ENCODE peak calls at places on chromosomes 16 and 17, in nine cellular contexts. B is spleen, R is GOT3, H is GM06990, Z is PC-9, Y is PC-3, I is erythroblast, C is lower leg skin, P is ELF-1. A is an unnamed sample.

GRCh38 chr17:67139784-67140665 is 95.7 kb downstream of the CACNG1 start:
- DNase-seq in I (peak; percentile 20), C (no peak), Y (peak; percentile 79), Z (no peak), P (peak; percentile 6), R (no peak), B (no peak), H (no peak), A (peak; percentile 23)

GRCh38 chr17:49843774-49844350 is 4.0 kb downstream of the TAC4 start:
- DNase-seq in I (peak; percentile 64), Z (no peak), Y (peak; percentile 56), B (no peak), C (no peak), H (no peak), R (no peak), P (no peak), A (peak; percentile 57)

GRCh38 chr16:68227183-68227793 is 8.6 kb downstream of the ESRP2 start:
- DNase-seq in I (no peak), H (no peak), Y (no peak), R (no peak), B (no peak), Z (no peak), P (no peak), C (no peak), A (no peak)

GRCh38 chr17:60493847-60494321 is 32.2 kb downstream of the APPBP2 start:
- DNase-seq in Y (no peak), R (no peak), B (no peak), Z (no peak), P (no peak), H (no peak), I (no peak), C (no peak), A (no peak)

GRCh38 chr17:49907279-49907678 is 59.4 kb upstream of the TAC4 start:
- DNase-seq in Z (no peak), B (no peak), C (no peak), I (no peak), P (no peak), H (no peak), R (no peak), Y (no peak), A (no peak)

GRCh38 chr16:76535-77272 is 1.3 kb upstream of the MPG start:
- DNase-seq in P (peak; percentile 54), I (peak; percentile 52), H (no peak), R (no peak), C (peak; percentile 97), B (no peak), Z (peak; percentile 81), Y (peak; percentile 74), A (no peak)

GRCh38 chr17:81656835-81657234 is 493 bp upstream of the PDE6G start:
- DNase-seq in Z (no peak), C (no peak), I (no peak), B (no peak), Y (no peak), P (no peak), R (no peak), H (no peak), A (no peak)

GRCh38 chr16:54054237-54054780 is 232.3 kb downstream of the IRX3 start:
- DNase-seq in I (no peak), Y (no peak), H (no peak), P (no peak), Z (no peak), R (no peak), B (no peak), C (no peak), A (peak; percentile 58)

GRCh38 chr17:48592592-48592991 is 987 bp downstream of the HOXB5 start:
- DNase-seq in B (no peak), R (no peak), I (peak; percentile 51), C (no peak), Y (no peak), Z (no peak), P (no peak), H (no peak), A (no peak)

GRCh38 chr16:77191259-77191969 is 424 bp downstream of the MON1B start:
- DNase-seq in I (no peak), B (peak; percentile 93), Z (peak; percentile 7), H (peak; percentile 57), R (no peak), P (no peak), C (peak; percentile 88), Y (no peak), A (peak; percentile 37)

GRCh38 chr17:8151641-8152111 is 528 bp downstream of the PER1 start:
- DNase-seq in H (peak; percentile 49), C (peak; percentile 98), R (no peak), B (peak; percentile 92), Y (peak; percentile 36), P (peak; percentile 43), I (peak; percentile 67), Z (no peak), A (peak; percentile 66)

GRCh38 chr17:40915199-40915661 is 22.2 kb downstream of the KRT23 start:
- DNase-seq in C (no peak), P (no peak), H (peak; percentile 41), Z (no peak), Y (peak; percentile 94), B (no peak), R (no peak), I (no peak), A (no peak)

GRCh38 chr16:19230575-19230974 is 55.0 kb upstream of the CLEC19A start:
- DNase-seq in I (no peak), B (no peak), C (no peak), R (no peak), Y (no peak), Z (no peak), H (no peak), P (no peak), A (no peak)

GRCh38 chr17:2949469-2950044 is 113.8 kb downstream of the OR1D5 start:
- DNase-seq in B (peak; percentile 51), H (no peak), P (no peak), Y (peak; percentile 87), Z (peak; percentile 71), R (peak; percentile 57), I (no peak), C (no peak), A (no peak)

GRCh38 chr17:69732272-69732671 is 317.8 kb downstream of the MAP2K6 start:
- DNase-seq in H (no peak), P (no peak), I (no peak), Z (no peak), R (no peak), B (no peak), C (no peak), Y (no peak), A (no peak)

GRCh38 chr16:78985736-78986605 is 614.6 kb downstream of the MAF start:
- DNase-seq in Z (peak; percentile 53), Y (no peak), C (no peak), R (no peak), H (no peak), B (no peak), I (no peak), P (no peak), A (no peak)

GRCh38 chr17:36529121-36529520 is 5.5 kb downstream of the MYO19 start:
- DNase-seq in R (no peak), C (no peak), Z (no peak), P (no peak), B (no peak), I (peak; percentile 21), Y (peak; percentile 65), H (no peak), A (no peak)

GRCh38 chr17:10871914-10872313 is 34.0 kb upstream of the PIRT start:
- DNase-seq in I (no peak), P (no peak), R (no peak), C (no peak), B (no peak), H (no peak), Z (no peak), Y (no peak), A (no peak)

GRCh38 chr17:1731194-1731506 is 6.6 kb downstream of the WDR81 start:
- DNase-seq in Z (no peak), Y (no peak), B (no peak), C (no peak), R (no peak), H (no peak), I (no peak), P (no peak), A (no peak)

GRCh38 chr16:23410176-23410575 is 42.8 kb downstream of the COG7 start:
- DNase-seq in Z (no peak), Y (peak; percentile 47), C (no peak), I (no peak), P (no peak), H (no peak), R (no peak), B (peak; percentile 37), A (no peak)

GRCh38 chr17:62690168-62690897 is 62.9 kb downstream of the MRC2 start:
- DNase-seq in H (no peak), C (no peak), B (no peak), I (no peak), R (no peak), Z (no peak), P (no peak), Y (no peak), A (no peak)

GRCh38 chr16:82082543-82083244 is 47.6 kb downstream of the HSD17B2 start:
- DNase-seq in C (no peak), I (no peak), B (no peak), R (no peak), Y (peak; percentile 62), P (no peak), Z (no peak), H (peak; percentile 15), A (no peak)

GRCh38 chr17:4188076-4188475 is 45.1 kb downstream of the CYB5D2 start:
- DNase-seq in B (no peak), C (no peak), R (no peak), H (no peak), Z (no peak), I (no peak), P (no peak), Y (no peak), A (no peak)

GRCh38 chr16:67284699-67285646 is 5.6 kb downstream of the PLEKHG4 start:
- DNase-seq in I (peak; percentile 43), Y (peak; percentile 54), R (no peak), H (no peak), Z (peak; percentile 93), B (no peak), P (peak; percentile 79), C (no peak), A (peak; percentile 82)

GRCh38 chr16:55326261-55326802 is 2.3 kb downstream of the IRX6 start:
- DNase-seq in Z (no peak), Y (no peak), R (no peak), H (no peak), P (no peak), I (no peak), B (no peak), C (no peak), A (peak; percentile 22)

A was measured in neural progenitor cell.